ENCODE peak calls at places on chromosomes 13 and 19, in eight cellular contexts. A, G, U, Z, P, E, T and L are unnamed samples. For H3K4me1 and H3K9me3, the result is how much of the 10 kb centered on the place peaks cover.

GRCh38 chr13:35347679-35348205 is 128.7 kb downstream of the MAB21L1 start:
- DNase-seq in A (no peak), G (no peak), U (no peak), Z (no peak), P (no peak), E (no peak), T (no peak), L (no peak)

GRCh38 chr13:74246398-74246975 is 112.3 kb upstream of the KLF12 start:
- DNase-seq in A (no peak), G (no peak), U (peak), Z (no peak), P (no peak), E (no peak), T (no peak), L (no peak)

GRCh38 chr13:34672631-34673030 is 269.4 kb upstream of the NBEA start:
- DNase-seq in A (no peak), G (no peak), U (peak), Z (no peak), P (no peak), E (no peak), T (no peak), L (no peak)

GRCh38 chr19:32824136-32824835 is 45.3 kb downstream of the SLC7A9 start:
- DNase-seq in A (no peak), G (no peak), U (no peak), Z (no peak), P (no peak), E (no peak), T (no peak), L (no peak)

GRCh38 chr19:2865334-2866221 is 1.6 kb upstream of the ZNF556 start:
- DNase-seq in A (no peak), G (no peak), U (no peak), Z (no peak), P (no peak), E (no peak), T (no peak), L (no peak)

GRCh38 chr19:6092329-6093286 is 17.7 kb downstream of the RFX2 start:
- DNase-seq in A (peak), G (no peak), U (peak), Z (peak), P (peak), E (peak), T (no peak), L (peak)

GRCh38 chr19:2129022-2129421 is 22.3 kb downstream of the AP3D1 start:
- DNase-seq in A (no peak), G (no peak), U (no peak), Z (no peak), P (no peak), E (no peak), T (no peak), L (no peak)

GRCh38 chr19:1992759-1993260 is 22.7 kb downstream of the BTBD2 start:
- DNase-seq in A (peak), G (no peak), U (peak), Z (no peak), P (peak), E (no peak), T (no peak), L (no peak)

GRCh38 chr19:24060687-24061356 is 26.2 kb upstream of the ZNF254 start:
- DNase-seq in A (no peak), G (no peak), U (peak), Z (no peak), P (no peak), E (no peak), T (no peak), L (no peak)

GRCh38 chr19:13241321-13242104 is 91.3 kb downstream of the IER2 start:
- DNase-seq in A (peak), G (peak), U (peak), Z (no peak), P (peak), E (no peak), T (peak), L (no peak)

GRCh38 chr19:49150944-49151243 is 4.3 kb downstream of the HRC start:
- DNase-seq in A (no peak), G (no peak), U (no peak), Z (no peak), P (no peak), E (no peak), T (no peak), L (no peak)

GRCh38 chr13:76210262-76210661 is 574.1 kb downstream of the LMO7 start:
- DNase-seq in A (no peak), G (no peak), U (no peak), Z (no peak), P (no peak), E (no peak), T (no peak), L (peak)

GRCh38 chr13:73449258-73449657 is 390.5 kb downstream of the KLF5 start:
- DNase-seq in A (no peak), G (no peak), U (no peak), Z (no peak), P (no peak), E (no peak), T (no peak), L (no peak)

GRCh38 chr19:16445238-16446107 is 26.3 kb downstream of the EPS15L1 start:
- DNase-seq in A (no peak), G (no peak), U (peak), Z (no peak), P (no peak), E (no peak), T (peak), L (no peak)

GRCh38 chr19:12790628-12791344 is 500 bp upstream of the JUNB start:
- DNase-seq in A (no peak), G (no peak), U (peak), Z (no peak), P (no peak), E (no peak), T (no peak), L (no peak)

GRCh38 chr19:18833849-18834643 is 2.3 kb downstream of the UPF1 start:
- DNase-seq in A (no peak), G (no peak), U (peak), Z (no peak), P (no peak), E (no peak), T (no peak), L (no peak)

GRCh38 chr13:19071161-19071936 is 110.3 kb downstream of the TUBA3C start:
- DNase-seq in A (no peak), G (no peak), U (no peak), Z (no peak), P (no peak), E (no peak), T (no peak), L (no peak)

GRCh38 chr13:24066405-24067292 is 93.9 kb upstream of the SPATA13 start:
- DNase-seq in A (peak), G (no peak), U (no peak), Z (no peak), P (peak), E (no peak), T (no peak), L (no peak)

GRCh38 chr13:97468331-97468730 is 34.4 kb downstream of the RAP2A start:
- DNase-seq in A (no peak), G (no peak), U (peak), Z (no peak), P (no peak), E (no peak), T (no peak), L (no peak)

GRCh38 chr13:111187879-111188643 is 73.0 kb downstream of the ARHGEF7 start:
- DNase-seq in A (no peak), G (no peak), U (peak), Z (no peak), P (no peak), E (no peak), T (no peak), L (no peak)

GRCh38 chr13:106318941-106319411 is 216.5 kb downstream of the EFNB2 start:
- DNase-seq in A (no peak), G (no peak), U (peak), Z (no peak), P (peak), E (peak), T (no peak), L (peak)

GRCh38 chr13:107590556-107590955 is 624.8 kb downstream of the LIG4 start:
- DNase-seq in A (no peak), G (no peak), U (no peak), Z (no peak), P (no peak), E (no peak), T (no peak), L (no peak)

GRCh38 chr13:74867460-74867859 is 614.5 kb downstream of the TBC1D4 start:
- DNase-seq in A (no peak), G (no peak), U (peak), Z (no peak), P (no peak), E (no peak), T (no peak), L (no peak)

GRCh38 chr13:94007072-94007471 is 472.4 kb downstream of the DCT start:
- DNase-seq in A (no peak), G (no peak), U (no peak), Z (no peak), P (no peak), E (no peak), T (no peak), L (no peak)

GRCh38 chr13:106619688-106620555 is 52.0 kb upstream of the ARGLU1 start:
- DNase-seq in A (peak), G (peak), U (peak), Z (no peak), P (peak), E (peak), T (peak), L (no peak)

GRCh38 chr13:31794452-31794851 is 55.1 kb downstream of the RXFP2 start:
- DNase-seq in A (no peak), G (no peak), U (no peak), Z (no peak), P (no peak), E (no peak), T (no peak), L (no peak)

GRCh38 chr19:50427997-50428425 is 4.7 kb upstream of the MYBPC2 start:
- DNase-seq in A (peak), G (no peak), U (peak), Z (peak), P (peak), E (no peak), T (peak), L (peak)

GRCh38 chr13:106403280-106403679 is 132.2 kb downstream of the EFNB2 start:
- DNase-seq in A (no peak), G (no peak), U (no peak), Z (no peak), P (no peak), E (no peak), T (no peak), L (no peak)

GRCh38 chr13:81133066-81133465 is 792.1 kb upstream of the SPRY2 start:
- DNase-seq in A (no peak), G (no peak), U (no peak), Z (no peak), P (no peak), E (no peak), T (no peak), L (no peak)

GRCh38 chr19:29525901-29526729 is at the start of gene VSTM2B:
- DNase-seq in A (no peak), G (no peak), U (no peak), Z (no peak), P (peak), E (no peak), T (no peak), L (no peak)

GRCh38 chr13:62973804-62974203 is 1558.2 kb upstream of the PCDH20 start:
- DNase-seq in A (no peak), G (no peak), U (no peak), Z (no peak), P (no peak), E (no peak), T (no peak), L (no peak)

GRCh38 chr19:1945899-1946298 is 4.9 kb downstream of the CSNK1G2 start:
- DNase-seq in A (peak), G (no peak), U (peak), Z (no peak), P (peak), E (peak), T (no peak), L (peak)

GRCh38 chr19:33809960-33810359 is 13.3 kb downstream of the KCTD15 start:
- DNase-seq in A (no peak), G (no peak), U (peak), Z (no peak), P (no peak), E (no peak), T (no peak), L (no peak)

GRCh38 chr19:876089-876488 is 16.6 kb downstream of the CFD start:
- DNase-seq in A (no peak), G (no peak), U (no peak), Z (no peak), P (no peak), E (no peak), T (no peak), L (no peak)

GRCh38 chr19:58045411-58046050 is 11.7 kb downstream of the ZSCAN1 start:
- DNase-seq in A (no peak), G (no peak), U (no peak), Z (no peak), P (no peak), E (no peak), T (no peak), L (no peak)

GRCh38 chr19:10769533-10770491 is 51.9 kb downstream of the DNM2 start:
- DNase-seq in A (no peak), G (no peak), U (peak), Z (peak), P (peak), E (no peak), T (no peak), L (no peak)

GRCh38 chr13:49828452-49828851 is 36.0 kb upstream of the KPNA3 start:
- DNase-seq in A (no peak), G (no peak), U (no peak), Z (no peak), P (no peak), E (no peak), T (no peak), L (no peak)

GRCh38 chr19:38975214-38975860 is at the start of gene FBXO17:
- DNase-seq in A (peak), G (no peak), U (peak), Z (peak), P (peak), E (peak), T (no peak), L (peak)

GRCh38 chr19:24177686-24178085 is 90.7 kb downstream of the ZNF254 start:
- DNase-seq in A (no peak), G (no peak), U (no peak), Z (no peak), P (no peak), E (no peak), T (no peak), L (no peak)

GRCh38 chr13:43058318-43058674 is 34.9 kb downstream of the DNAJC15 start:
- DNase-seq in A (peak), G (no peak), U (peak), Z (no peak), P (peak), E (peak), T (no peak), L (no peak)

GRCh38 chr19:55112781-55113569 is 4.5 kb downstream of the PPP1R12C start:
- DNase-seq in A (peak), G (no peak), U (no peak), Z (no peak), P (peak), E (no peak), T (peak), L (no peak)
- H3K27ac ChIP-seq in A (no peak), G (no peak), U (peak), Z (peak), P (peak), E (no peak), T (peak), L (peak)

DNA sequence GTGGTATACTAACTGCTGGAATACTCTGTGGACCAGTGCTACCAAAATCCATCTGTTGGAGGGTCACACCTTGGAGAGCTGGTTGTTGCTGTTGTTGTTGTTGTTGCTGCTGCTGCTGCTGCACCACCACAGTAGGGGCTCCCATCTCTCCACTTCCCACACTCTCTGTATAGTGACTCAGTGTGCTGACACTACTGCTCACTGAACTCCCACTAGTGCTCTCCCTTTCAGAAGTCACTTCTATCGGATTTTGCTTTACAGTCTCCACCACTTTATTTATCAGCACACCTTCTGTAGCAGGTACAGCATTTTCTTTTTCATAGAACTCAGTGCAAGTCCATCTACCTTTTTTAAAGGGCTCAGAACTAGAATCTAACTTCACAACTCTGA is 1.7 kb downstream of the TSC22D1 start:
- DNase-seq in A (no peak), G (no peak), U (peak), Z (no peak), P (no peak), E (no peak), T (no peak), L (no peak)
- H3K4me1 ChIP-seq in A (under half), G (under half), U (half or more), Z (under half), P (under half), E (half or more), T (under half), L (under half)

GRCh38 chr19:42121036-42121621 is 11.1 kb downstream of the POU2F2 start:
- DNase-seq in A (no peak), G (no peak), U (no peak), Z (no peak), P (no peak), E (no peak), T (no peak), L (no peak)
- H3K9me3 ChIP-seq in A (under half), G (under half), U (under half), Z (under half), P (under half), E (under half), T (under half), L (under half)

DNA sequence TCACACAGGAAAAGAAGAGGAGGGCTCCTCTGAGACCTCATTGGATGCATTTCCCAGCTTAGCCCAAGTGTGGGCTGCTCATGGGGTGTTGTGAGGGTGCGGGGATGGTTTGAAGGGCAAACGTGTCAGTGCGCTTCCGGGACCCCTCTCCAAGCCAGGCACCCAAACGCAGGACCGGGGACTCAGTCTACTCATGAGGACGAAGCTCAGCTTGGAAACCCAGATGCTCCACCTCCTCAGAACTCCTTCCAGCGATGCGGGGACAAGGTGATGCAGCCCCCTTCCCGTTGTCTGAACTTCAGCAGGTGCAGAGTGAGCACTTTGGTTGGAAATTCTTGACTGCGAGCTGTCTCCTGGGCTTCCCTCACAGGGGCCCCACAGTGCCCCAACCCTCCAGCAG is 33.1 kb upstream of the MTIF3 start:
- DNase-seq in A (no peak), G (no peak), U (no peak), Z (no peak), P (no peak), E (no peak), T (no peak), L (no peak)
- H3K27ac ChIP-seq in A (no peak), G (no peak), U (no peak), Z (no peak), P (no peak), E (no peak), T (no peak), L (no peak)

DNA sequence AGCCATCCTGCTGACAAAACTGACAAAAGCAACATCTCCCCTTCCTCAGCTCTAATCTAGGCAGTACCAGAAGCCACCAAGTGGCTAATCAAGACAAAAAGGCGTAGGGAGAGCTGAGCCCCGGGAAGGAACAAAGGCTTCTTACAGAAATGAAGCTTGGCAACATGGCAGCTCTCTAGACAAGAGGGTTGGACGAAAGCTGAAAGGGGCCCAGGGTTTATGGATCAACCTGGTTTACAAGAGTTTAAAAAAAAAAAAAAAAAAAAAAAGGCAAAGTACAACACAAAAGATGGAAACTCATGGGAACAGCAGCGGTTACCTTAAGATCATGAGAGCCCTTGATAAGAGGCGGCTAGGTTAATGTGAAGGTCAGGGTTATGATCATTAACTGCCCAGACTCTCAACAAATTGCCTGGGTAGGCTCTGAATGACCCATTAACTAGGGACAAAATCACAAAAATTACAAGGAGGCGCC is 14.0 kb downstream of the ZC3H4 start:
- DNase-seq in A (no peak), G (no peak), U (no peak), Z (no peak), P (peak), E (no peak), T (no peak), L (no peak)
- H3K4me1 ChIP-seq in A (under half), G (under half), U (under half), Z (under half), P (under half), E (under half), T (under half), L (under half)

GRCh38 chr19:20565321-20566018 is at the start of gene ZNF737:
- DNase-seq in A (peak), G (peak), U (peak), Z (peak), P (peak), E (peak), T (peak), L (peak)
- H3K9me3 ChIP-seq in A (under half), G (under half), U (under half), Z (under half), P (half or more), E (under half), T (under half), L (under half)

GRCh38 chr19:43620061-43621001 is 902 bp upstream of the ZNF428 start:
- DNase-seq in A (no peak), G (no peak), U (no peak), Z (no peak), P (no peak), E (no peak), T (no peak), L (no peak)
- H3K27ac ChIP-seq in A (peak), G (peak), U (peak), Z (peak), P (peak), E (peak), T (peak), L (peak)

DNA sequence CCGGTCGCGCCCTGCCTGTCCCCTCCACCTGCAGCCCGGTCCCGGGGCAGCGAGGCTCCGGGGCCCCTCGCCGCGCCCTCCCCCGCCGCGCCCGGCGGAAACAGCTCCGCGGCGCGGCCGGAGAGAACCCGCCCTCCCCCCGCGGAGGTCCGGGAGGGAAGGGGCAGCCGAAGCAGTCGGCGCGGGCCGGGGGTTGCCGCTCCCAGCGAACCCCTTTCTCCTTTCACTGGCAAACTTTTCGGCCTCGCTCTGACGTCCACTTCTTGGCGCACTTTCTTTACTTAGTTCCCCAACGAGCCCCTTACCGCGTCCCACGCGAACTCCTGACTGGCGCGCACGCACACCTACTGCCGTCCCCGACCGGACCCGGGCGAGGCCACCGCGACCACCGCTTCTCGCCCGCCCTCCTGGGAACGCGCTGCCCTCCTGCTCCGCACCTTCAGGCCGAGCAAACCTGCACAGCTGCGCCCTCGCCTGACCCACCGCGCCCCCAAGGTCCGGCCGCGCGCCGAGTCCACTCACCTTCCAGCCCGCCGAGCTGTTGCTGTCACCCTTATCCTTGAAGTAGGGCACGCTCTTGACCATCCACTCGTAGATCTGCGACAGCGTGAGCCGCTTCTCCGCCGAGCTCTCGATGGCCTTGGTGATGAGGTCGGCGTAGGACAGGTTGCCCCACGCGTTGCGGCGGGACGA is 1.2 kb downstream of the FOXO1 start:
- DNase-seq in A (no peak), G (no peak), U (peak), Z (no peak), P (peak), E (peak), T (peak), L (peak)
- H3K4me1 ChIP-seq in A (under half), G (under half), U (under half), Z (under half), P (under half), E (under half), T (under half), L (under half)